ENCODE peak calls at places on chromosome 6, in seven cellular contexts. One of them, this sample, is unnamed.

GRCh38 chr6:132797975-132798819 is at the start of gene SLC18B1:
- DNase-seq in brain microvascular endothelial cell: peak
- DNase-seq in cardiac fibroblast: peak
- DNase-seq in HFFc6: no peak
- DNase-seq in fibroblast of pulmonary artery: peak
- DNase-seq in fibroblast of lung: peak
- DNase-seq in CD8-positive, alpha-beta T cell: peak
- DNase-seq in this sample: peak

GRCh38 chr6:143468026-143468425 is 17.4 kb downstream of the PEX3 start:
- DNase-seq in cardiac fibroblast: no peak
- DNase-seq in brain microvascular endothelial cell: no peak
- DNase-seq in fibroblast of lung: no peak
- DNase-seq in CD8-positive, alpha-beta T cell: no peak
- DNase-seq in HFFc6: no peak
- DNase-seq in fibroblast of pulmonary artery: no peak
- DNase-seq in this sample: no peak

GRCh38 chr6:98844244-98845161 is 10.1 kb downstream of the POU3F2 start:
- DNase-seq in cardiac fibroblast: no peak
- DNase-seq in brain microvascular endothelial cell: no peak
- DNase-seq in HFFc6: no peak
- DNase-seq in fibroblast of lung: peak
- DNase-seq in fibroblast of pulmonary artery: no peak
- DNase-seq in CD8-positive, alpha-beta T cell: no peak
- DNase-seq in this sample: no peak

GRCh38 chr6:115969207-115969929 is 91.3 kb downstream of the FRK start:
- DNase-seq in fibroblast of pulmonary artery: peak
- DNase-seq in HFFc6: no peak
- DNase-seq in fibroblast of lung: no peak
- DNase-seq in brain microvascular endothelial cell: peak
- DNase-seq in cardiac fibroblast: peak
- DNase-seq in CD8-positive, alpha-beta T cell: no peak
- DNase-seq in this sample: no peak

GRCh38 chr6:155832596-155832995 is 377.0 kb upstream of the NOX3 start:
- DNase-seq in fibroblast of lung: peak
- DNase-seq in brain microvascular endothelial cell: peak
- DNase-seq in CD8-positive, alpha-beta T cell: no peak
- DNase-seq in cardiac fibroblast: peak
- DNase-seq in HFFc6: peak
- DNase-seq in fibroblast of pulmonary artery: peak
- DNase-seq in this sample: no peak

GRCh38 chr6:44002071-44002590 is 125.1 kb downstream of the MRPL14 start:
- DNase-seq in fibroblast of lung: no peak
- DNase-seq in fibroblast of pulmonary artery: no peak
- DNase-seq in HFFc6: no peak
- DNase-seq in cardiac fibroblast: no peak
- DNase-seq in brain microvascular endothelial cell: peak
- DNase-seq in CD8-positive, alpha-beta T cell: no peak
- DNase-seq in this sample: no peak

GRCh38 chr6:136249336-136249735 is 775 bp downstream of the MTFR2 start:
- DNase-seq in brain microvascular endothelial cell: no peak
- DNase-seq in HFFc6: peak
- DNase-seq in cardiac fibroblast: no peak
- DNase-seq in fibroblast of lung: peak
- DNase-seq in CD8-positive, alpha-beta T cell: no peak
- DNase-seq in fibroblast of pulmonary artery: no peak
- DNase-seq in this sample: no peak

GRCh38 chr6:53424300-53424699 is 75.5 kb upstream of the ELOVL5 start:
- DNase-seq in cardiac fibroblast: no peak
- DNase-seq in CD8-positive, alpha-beta T cell: no peak
- DNase-seq in fibroblast of lung: no peak
- DNase-seq in HFFc6: no peak
- DNase-seq in fibroblast of pulmonary artery: no peak
- DNase-seq in brain microvascular endothelial cell: no peak
- DNase-seq in this sample: no peak

GRCh38 chr6:55212147-55212546 is 37.8 kb downstream of the HCRTR2 start:
- DNase-seq in fibroblast of lung: peak
- DNase-seq in CD8-positive, alpha-beta T cell: no peak
- DNase-seq in fibroblast of pulmonary artery: peak
- DNase-seq in cardiac fibroblast: peak
- DNase-seq in brain microvascular endothelial cell: no peak
- DNase-seq in HFFc6: no peak
- DNase-seq in this sample: no peak

GRCh38 chr6:36368421-36368820 is 19.0 kb downstream of the ETV7 start:
- DNase-seq in fibroblast of lung: no peak
- DNase-seq in cardiac fibroblast: no peak
- DNase-seq in HFFc6: no peak
- DNase-seq in CD8-positive, alpha-beta T cell: no peak
- DNase-seq in fibroblast of pulmonary artery: no peak
- DNase-seq in brain microvascular endothelial cell: no peak
- DNase-seq in this sample: no peak

GRCh38 chr6:92934625-92935024 is 484.7 kb downstream of the EPHA7 start:
- DNase-seq in HFFc6: no peak
- DNase-seq in fibroblast of pulmonary artery: no peak
- DNase-seq in fibroblast of lung: no peak
- DNase-seq in CD8-positive, alpha-beta T cell: no peak
- DNase-seq in cardiac fibroblast: no peak
- DNase-seq in brain microvascular endothelial cell: no peak
- DNase-seq in this sample: no peak

GRCh38 chr6:69338431-69339162 is 458.2 kb downstream of the LMBRD1 start:
- DNase-seq in brain microvascular endothelial cell: no peak
- DNase-seq in fibroblast of pulmonary artery: no peak
- DNase-seq in HFFc6: no peak
- DNase-seq in cardiac fibroblast: no peak
- DNase-seq in CD8-positive, alpha-beta T cell: no peak
- DNase-seq in fibroblast of lung: no peak
- DNase-seq in this sample: no peak

GRCh38 chr6:137723273-137724017 is 143.6 kb upstream of the TNFAIP3 start:
- DNase-seq in brain microvascular endothelial cell: no peak
- DNase-seq in fibroblast of pulmonary artery: no peak
- DNase-seq in CD8-positive, alpha-beta T cell: no peak
- DNase-seq in HFFc6: no peak
- DNase-seq in cardiac fibroblast: no peak
- DNase-seq in fibroblast of lung: no peak
- DNase-seq in this sample: no peak

GRCh38 chr6:93745306-93745705 is 325.9 kb upstream of the EPHA7 start:
- DNase-seq in CD8-positive, alpha-beta T cell: no peak
- DNase-seq in HFFc6: no peak
- DNase-seq in brain microvascular endothelial cell: no peak
- DNase-seq in cardiac fibroblast: no peak
- DNase-seq in fibroblast of lung: no peak
- DNase-seq in fibroblast of pulmonary artery: no peak
- DNase-seq in this sample: no peak

GRCh38 chr6:139291813-139292619 is at the start of gene TXLNB:
- DNase-seq in CD8-positive, alpha-beta T cell: peak
- DNase-seq in cardiac fibroblast: peak
- DNase-seq in HFFc6: peak
- DNase-seq in fibroblast of lung: peak
- DNase-seq in brain microvascular endothelial cell: peak
- DNase-seq in fibroblast of pulmonary artery: peak
- DNase-seq in this sample: peak
- TF ChIP-seq CTCF in CD8-positive, alpha-beta T cell: no peak
- TF ChIP-seq CTCF in cardiac fibroblast: peak
- TF ChIP-seq CTCF in HFFc6: no peak
- TF ChIP-seq CTCF in fibroblast of lung: no peak
- TF ChIP-seq CTCF in brain microvascular endothelial cell: peak
- TF ChIP-seq CTCF in fibroblast of pulmonary artery: peak
- TF ChIP-seq CTCF in this sample: no peak

GRCh38 chr6:10307476-10307875 is 107.4 kb downstream of the TFAP2A start:
- DNase-seq in brain microvascular endothelial cell: no peak
- DNase-seq in fibroblast of lung: no peak
- DNase-seq in fibroblast of pulmonary artery: no peak
- DNase-seq in CD8-positive, alpha-beta T cell: no peak
- DNase-seq in HFFc6: no peak
- DNase-seq in cardiac fibroblast: no peak
- DNase-seq in this sample: no peak

GRCh38 chr6:10309826-10310405 is 105.0 kb downstream of the TFAP2A start:
- DNase-seq in CD8-positive, alpha-beta T cell: no peak
- DNase-seq in fibroblast of lung: peak
- DNase-seq in cardiac fibroblast: no peak
- DNase-seq in fibroblast of pulmonary artery: no peak
- DNase-seq in HFFc6: no peak
- DNase-seq in brain microvascular endothelial cell: no peak
- DNase-seq in this sample: no peak

GRCh38 chr6:10313799-10314162 is 101.1 kb downstream of the TFAP2A start:
- DNase-seq in fibroblast of pulmonary artery: no peak
- DNase-seq in CD8-positive, alpha-beta T cell: no peak
- DNase-seq in fibroblast of lung: no peak
- DNase-seq in brain microvascular endothelial cell: no peak
- DNase-seq in HFFc6: no peak
- DNase-seq in cardiac fibroblast: no peak
- DNase-seq in this sample: no peak

GRCh38 chr6:10312445-10312844 is 102.4 kb downstream of the TFAP2A start:
- DNase-seq in fibroblast of lung: peak
- DNase-seq in cardiac fibroblast: no peak
- DNase-seq in CD8-positive, alpha-beta T cell: no peak
- DNase-seq in fibroblast of pulmonary artery: no peak
- DNase-seq in HFFc6: no peak
- DNase-seq in brain microvascular endothelial cell: no peak
- DNase-seq in this sample: no peak

DNA sequence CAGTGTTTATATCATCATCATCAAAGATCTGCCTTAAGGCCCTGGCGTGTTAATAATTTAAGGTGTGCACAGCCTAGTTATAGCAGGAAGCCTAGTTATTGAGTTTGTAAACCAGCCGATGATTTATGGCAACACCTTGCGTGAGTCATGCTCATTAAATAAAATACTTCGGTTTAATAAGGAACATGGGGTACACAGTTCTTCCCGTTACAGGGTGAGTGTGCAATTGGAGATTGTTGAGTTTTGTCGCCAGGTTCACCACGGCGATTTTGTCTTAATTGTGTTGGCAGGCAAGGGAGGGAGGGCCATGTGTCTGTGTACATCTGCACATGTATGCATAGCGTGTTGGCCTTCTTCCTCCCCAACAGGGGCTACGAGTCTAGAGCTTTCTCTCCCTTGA is 104.0 kb downstream of the TFAP2A start:
- DNase-seq in fibroblast of pulmonary artery: no peak
- DNase-seq in HFFc6: no peak
- DNase-seq in cardiac fibroblast: no peak
- DNase-seq in fibroblast of lung: no peak
- DNase-seq in brain microvascular endothelial cell: no peak
- DNase-seq in CD8-positive, alpha-beta T cell: no peak
- DNase-seq in this sample: no peak
- TF ChIP-seq CTCF in fibroblast of pulmonary artery: no peak
- TF ChIP-seq CTCF in HFFc6: no peak
- TF ChIP-seq CTCF in cardiac fibroblast: no peak
- TF ChIP-seq CTCF in fibroblast of lung: no peak
- TF ChIP-seq CTCF in brain microvascular endothelial cell: no peak
- TF ChIP-seq CTCF in CD8-positive, alpha-beta T cell: no peak
- TF ChIP-seq CTCF in this sample: no peak

DNA sequence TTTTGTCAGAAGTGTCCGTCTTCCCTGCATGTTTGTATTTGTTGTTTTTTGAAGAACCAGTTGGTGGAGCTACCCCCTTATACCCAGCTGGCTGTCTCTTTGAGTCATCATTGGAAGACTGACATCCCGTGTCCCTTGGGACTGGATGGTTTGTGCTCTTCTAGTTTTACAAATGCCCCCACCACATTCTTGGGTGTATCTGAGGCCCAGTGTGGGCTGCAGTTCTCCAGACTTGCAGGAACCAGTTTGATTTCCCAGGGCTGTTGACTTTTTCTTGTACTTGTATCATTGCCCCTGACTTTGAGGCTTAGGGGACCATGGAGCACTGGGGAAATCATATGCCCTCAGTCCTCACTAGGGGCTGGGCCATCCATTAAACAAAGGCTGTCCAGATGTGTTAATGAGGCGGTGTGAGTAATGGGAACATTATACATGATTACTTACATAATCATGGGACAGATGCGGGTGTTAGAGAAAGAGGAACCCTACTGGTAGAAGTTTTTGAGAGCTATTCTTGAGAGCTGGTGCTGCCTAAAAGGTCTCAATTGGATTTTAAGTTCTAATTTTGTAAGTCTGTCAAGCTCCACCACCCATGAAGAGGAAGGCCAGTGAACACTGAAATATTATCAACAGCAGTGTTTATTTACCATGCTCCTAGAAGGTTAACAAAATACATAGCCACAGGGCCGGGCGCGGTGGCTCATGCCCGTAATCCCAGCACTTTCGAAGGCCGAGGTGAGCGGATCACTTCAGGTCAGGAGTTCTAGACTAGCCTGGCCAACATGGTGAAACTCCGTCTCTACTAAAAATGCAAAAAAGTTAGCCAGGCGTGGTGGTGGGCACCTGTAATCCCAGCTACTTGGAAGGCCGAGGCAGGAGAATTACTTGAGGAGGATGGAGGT is 8.5 kb downstream of the JARID2 start:
- DNase-seq in CD8-positive, alpha-beta T cell: no peak
- DNase-seq in fibroblast of pulmonary artery: peak
- DNase-seq in brain microvascular endothelial cell: peak
- DNase-seq in cardiac fibroblast: peak
- DNase-seq in fibroblast of lung: no peak
- DNase-seq in HFFc6: no peak
- DNase-seq in this sample: no peak
- TF ChIP-seq CTCF in CD8-positive, alpha-beta T cell: no peak
- TF ChIP-seq CTCF in fibroblast of pulmonary artery: peak
- TF ChIP-seq CTCF in brain microvascular endothelial cell: peak
- TF ChIP-seq CTCF in cardiac fibroblast: no peak
- TF ChIP-seq CTCF in fibroblast of lung: no peak
- TF ChIP-seq CTCF in HFFc6: peak
- TF ChIP-seq CTCF in this sample: no peak

GRCh38 chr6:142302427-142303190 is 802 bp downstream of the ADGRG6 start:
- DNase-seq in CD8-positive, alpha-beta T cell: no peak
- DNase-seq in fibroblast of lung: no peak
- DNase-seq in brain microvascular endothelial cell: no peak
- DNase-seq in fibroblast of pulmonary artery: no peak
- DNase-seq in HFFc6: no peak
- DNase-seq in cardiac fibroblast: no peak
- DNase-seq in this sample: no peak
- TF ChIP-seq CTCF in CD8-positive, alpha-beta T cell: no peak
- TF ChIP-seq CTCF in fibroblast of lung: no peak
- TF ChIP-seq CTCF in brain microvascular endothelial cell: no peak
- TF ChIP-seq CTCF in fibroblast of pulmonary artery: no peak
- TF ChIP-seq CTCF in HFFc6: no peak
- TF ChIP-seq CTCF in cardiac fibroblast: no peak
- TF ChIP-seq CTCF in this sample: no peak